ENCODE peak calls at places on chromosomes 4 and X, in four cellular contexts. F, R, C and Z are unnamed samples.
A peak's percentile ranks its signal among the peaks of the same experiment; 100 is the strongest.

GRCh38 chr4:164997324-164997723 is 19.9 kb upstream of the TRIM61 start:
- DNase-seq in C (no peak), R (peak; percentile 29), F (peak; percentile 33), Z (peak; percentile 16)

GRCh38 chrX:151830911-151831310 is 81.8 kb upstream of the MAGEA4 start:
- DNase-seq in F (no peak), R (no peak), C (no peak), Z (no peak)

GRCh38 chr4:73450398-73451004 is 14.5 kb downstream of the AFP start:
- DNase-seq in F (peak; percentile 89), C (peak; percentile 26), R (peak; percentile 26), Z (peak; percentile 95)

GRCh38 chr4:111556141-111556781 is 589.0 kb upstream of the FAM241A start:
- DNase-seq in F (no peak), R (peak; percentile 5), C (no peak), Z (peak; percentile 73)

GRCh38 chr4:138236035-138236434 is 6.1 kb downstream of the SLC7A11 start:
- DNase-seq in R (no peak), C (no peak), F (no peak), Z (no peak)

GRCh38 chrX:129721870-129722269 is 16.9 kb upstream of the XPNPEP2 start:
- DNase-seq in C (no peak), R (no peak), F (no peak), Z (no peak)

GRCh38 chr4:2047031-2047660 is 12.0 kb upstream of the NAT8L start:
- DNase-seq in R (no peak), F (no peak), C (no peak), Z (no peak)

GRCh38 chrX:48468693-48469691 is 1.1 kb downstream of the SLC38A5 start:
- DNase-seq in C (no peak), R (no peak), F (no peak), Z (no peak)

GRCh38 chrX:11533211-11533651 is 132.5 kb downstream of the ARHGAP6 start:
- DNase-seq in F (peak; percentile 85), C (peak; percentile 16), R (peak; percentile 53), Z (peak; percentile 42)

GRCh38 chr4:101037249-101037648 is 310.1 kb downstream of the PPP3CA start:
- DNase-seq in C (no peak), R (peak; percentile 40), F (no peak), Z (peak; percentile 84)

GRCh38 chrX:153495362-153495751 is 577 bp downstream of the BGN start:
- DNase-seq in C (no peak), F (no peak), R (no peak), Z (no peak)

GRCh38 chr4:107818301-107818910 is 6.3 kb upstream of the SGMS2 start:
- DNase-seq in F (no peak), C (no peak), R (no peak), Z (peak; percentile 20)

GRCh38 chr4:139559692-139560091 is 3.7 kb upstream of the SETD7 start:
- DNase-seq in F (no peak), C (no peak), R (no peak), Z (no peak)

GRCh38 chr4:84264652-84265051 is 234.4 kb downstream of the NKX6-1 start:
- DNase-seq in C (no peak), R (no peak), F (no peak), Z (no peak)

GRCh38 chrX:57447856-57448255 is 144.0 kb upstream of the ZXDB start:
- DNase-seq in F (no peak), C (no peak), R (no peak), Z (no peak)

GRCh38 chrX:40468033-40468979 is 112.5 kb upstream of the ATP6AP2 start:
- DNase-seq in C (no peak), F (peak; percentile 79), R (no peak), Z (peak; percentile 42)

GRCh38 chr4:145557720-145558119 is 61.5 kb upstream of the MMAA start:
- DNase-seq in R (peak; percentile 38), C (no peak), F (peak; percentile 45), Z (peak; percentile 76)

GRCh38 chr4:75637176-75637575 is 6.8 kb upstream of the CDKL2 start:
- DNase-seq in C (no peak), F (no peak), R (no peak), Z (peak; percentile 35)

GRCh38 chrX:109186939-109187338 is 294.9 kb downstream of the GUCY2F start:
- DNase-seq in F (no peak), R (no peak), C (no peak), Z (no peak)